ENCODE peak calls at places on chromosomes 5 and 9, in four cellular contexts. L is heart right ventricle, G is coronary artery, Q is mesothelial cell of epicardium. F is an unnamed sample.

GRCh38 chr9:98720402-98720801 is 11.7 kb upstream of the GABBR2 start:
- DNase-seq in L (no peak), G (no peak), Q (no peak), F (no peak)

GRCh38 chr9:118609355-118610044 is 759.7 kb downstream of the BRINP1 start:
- DNase-seq in L (no peak), G (no peak), Q (no peak), F (no peak)

GRCh38 chr9:132042324-132042723 is 37.3 kb downstream of the MED27 start:
- DNase-seq in L (no peak), G (no peak), Q (no peak), F (no peak)

GRCh38 chr5:172659909-172660628 is 19.0 kb downstream of the NEURL1B start:
- DNase-seq in L (peak), G (peak), Q (peak), F (peak)

GRCh38 chr9:4106744-4107143 is 193.1 kb downstream of the GLIS3 start:
- DNase-seq in L (no peak), G (no peak), Q (no peak), F (no peak)

GRCh38 chr5:115816226-115817042 is at the start of gene CDO1:
- DNase-seq in L (peak), G (no peak), Q (peak), F (peak)

GRCh38 chr5:50768650-50769049 is 102.2 kb downstream of the PARP8 start:
- DNase-seq in L (no peak), G (no peak), Q (no peak), F (no peak)

GRCh38 chr5:79560774-79561524 is 47.0 kb upstream of the HOMER1 start:
- DNase-seq in L (no peak), G (no peak), Q (no peak), F (peak)

GRCh38 chr5:74135033-74135432 is 505.5 kb downstream of the ENC1 start:
- DNase-seq in L (no peak), G (no peak), Q (no peak), F (no peak)

GRCh38 chr5:168776023-168776422 is 196.9 kb upstream of the PANK3 start:
- DNase-seq in L (no peak), G (no peak), Q (no peak), F (no peak)

GRCh38 chr9:107866912-107867311 is 377.3 kb upstream of the KLF4 start:
- DNase-seq in L (no peak), G (no peak), Q (no peak), F (no peak)

GRCh38 chr9:134933076-134933659 is 15.5 kb upstream of the FCN1 start:
- DNase-seq in L (no peak), G (no peak), Q (no peak), F (no peak)

GRCh38 chr5:133754575-133755169 is 142.3 kb upstream of the FSTL4 start:
- DNase-seq in L (no peak), G (peak), Q (peak), F (peak)

GRCh38 chr5:38404667-38405276 is 146.4 kb downstream of the EGFLAM start:
- DNase-seq in L (no peak), G (no peak), Q (no peak), F (no peak)
- TF ChIP-seq CTCF in L (peak), G (no peak), Q (no peak), F (peak)

GRCh38 chr5:1029270-1029944 is 20.8 kb downstream of the NKD2 start:
- DNase-seq in L (no peak), G (no peak), Q (no peak), F (no peak)
- TF ChIP-seq CTCF in L (no peak), G (no peak), Q (no peak), F (no peak)

DNA sequence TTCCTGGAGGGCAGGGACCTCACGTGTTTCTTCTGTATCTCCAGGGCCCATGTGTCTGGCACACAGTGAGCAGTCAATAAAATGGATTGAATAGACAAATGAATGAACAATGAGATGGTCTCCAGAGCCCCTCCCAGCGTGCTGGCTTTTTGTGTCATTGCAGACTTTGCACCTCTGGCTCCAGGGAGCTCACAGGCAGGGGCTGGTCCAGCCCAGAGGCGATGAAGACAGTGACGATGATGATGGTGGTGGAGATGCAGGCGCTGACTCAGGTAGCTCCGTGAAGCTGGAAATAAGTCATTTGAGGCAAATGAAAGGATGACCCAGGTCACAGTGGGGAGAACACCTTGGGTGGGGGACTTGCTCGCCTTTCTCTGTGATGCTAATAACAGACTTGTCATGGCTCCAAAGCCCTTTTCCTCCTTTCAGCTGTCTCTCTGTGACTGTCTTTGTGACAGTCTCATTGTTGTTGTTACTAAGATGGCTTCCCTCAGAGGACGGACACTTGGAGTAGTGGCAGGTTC is 30.4 kb upstream of the FABP6 start:
- DNase-seq in L (no peak), G (no peak), Q (no peak), F (no peak)
- TF ChIP-seq CTCF in L (no peak), G (no peak), Q (no peak), F (no peak)

GRCh38 chr9:101791938-101792337 is 53.5 kb upstream of the GRIN3A start:
- DNase-seq in L (no peak), G (no peak), Q (peak), F (no peak)
- TF ChIP-seq CTCF in L (peak), G (no peak), Q (no peak), F (peak)

DNA sequence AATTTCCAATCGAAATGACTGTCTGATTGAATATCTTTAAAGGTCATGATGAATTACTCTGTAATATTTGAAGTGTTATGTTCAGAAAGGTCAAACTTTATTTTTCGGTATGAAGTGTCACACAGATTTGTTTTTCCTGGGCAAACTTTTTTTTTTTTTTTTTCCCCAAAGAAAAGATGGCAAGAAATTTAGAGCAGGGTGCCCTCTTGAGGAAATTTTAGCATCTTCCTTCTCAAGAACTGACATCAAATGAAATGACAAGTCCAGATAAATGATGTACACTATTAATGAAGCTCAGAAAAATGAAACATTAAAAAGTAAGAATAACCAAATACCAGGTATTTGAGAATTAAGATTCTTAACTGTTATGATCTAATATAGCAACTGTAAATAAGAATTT is 123.6 kb downstream of the INVS start:
- DNase-seq in L (no peak), G (no peak), Q (no peak), F (no peak)
- TF ChIP-seq CTCF in L (peak), G (peak), Q (no peak), F (peak)

GRCh38 chr9:22008662-22009562 is at the start of gene CDKN2B:
- DNase-seq in L (peak), G (peak), Q (peak), F (peak)

GRCh38 chr9:22002038-22002437 is 7.1 kb downstream of the CDKN2B start:
- DNase-seq in L (no peak), G (no peak), Q (no peak), F (no peak)

GRCh38 chr9:22005700-22006605 is 3.2 kb downstream of the CDKN2B start:
- DNase-seq in L (no peak), G (no peak), Q (no peak), F (peak)

GRCh38 chr9:22009563-22009867 is 410 bp upstream of the CDKN2B start:
- DNase-seq in L (no peak), G (no peak), Q (no peak), F (no peak)

DNA sequence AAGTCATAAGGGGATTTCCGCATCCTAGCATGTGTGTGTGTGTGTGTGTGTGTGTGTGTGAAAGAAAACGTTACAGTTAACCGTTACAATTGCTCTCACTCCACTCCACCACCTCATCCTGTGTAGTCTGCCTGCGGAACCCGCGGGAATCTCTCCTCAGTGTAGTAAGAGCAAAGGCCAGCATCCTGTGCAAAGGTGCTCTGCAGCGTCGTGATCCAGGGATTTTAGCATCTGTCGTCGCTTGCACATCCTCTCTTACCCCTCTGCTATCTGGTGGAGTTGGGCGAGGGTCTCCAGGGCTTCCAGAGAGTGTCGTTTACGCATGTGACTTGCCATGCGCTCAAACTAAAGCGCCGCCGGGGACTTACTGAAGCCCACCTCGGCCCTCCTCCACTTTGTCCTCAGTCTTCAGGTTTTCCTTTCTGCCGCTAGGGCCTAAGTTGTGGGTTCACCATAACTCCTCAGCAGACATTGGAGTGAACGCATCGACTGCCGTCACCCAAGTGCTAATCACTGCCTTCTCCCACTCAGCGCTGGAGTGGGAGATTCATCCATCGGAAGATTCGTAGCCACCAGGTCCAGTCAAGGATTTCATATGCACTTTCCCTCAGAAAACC is 3.9 kb downstream of the CDKN2B start:
- DNase-seq in L (no peak), G (no peak), Q (no peak), F (no peak)
- TF ChIP-seq CTCF in L (no peak), G (no peak), Q (no peak), F (no peak)

GRCh38 chr5:91386120-91386519 is 3.0 kb upstream of the ARRDC3 start:
- DNase-seq in L (no peak), G (no peak), Q (no peak), F (no peak)

GRCh38 chr5:91382530-91383026 is 539 bp downstream of the ARRDC3 start:
- DNase-seq in L (peak), G (no peak), Q (no peak), F (no peak)

GRCh38 chr5:91383027-91383955 is at the start of gene ARRDC3:
- DNase-seq in L (peak), G (peak), Q (peak), F (peak)

GRCh38 chr5:91383956-91384300 is 811 bp upstream of the ARRDC3 start:
- DNase-seq in L (peak), G (no peak), Q (no peak), F (no peak)

DNA sequence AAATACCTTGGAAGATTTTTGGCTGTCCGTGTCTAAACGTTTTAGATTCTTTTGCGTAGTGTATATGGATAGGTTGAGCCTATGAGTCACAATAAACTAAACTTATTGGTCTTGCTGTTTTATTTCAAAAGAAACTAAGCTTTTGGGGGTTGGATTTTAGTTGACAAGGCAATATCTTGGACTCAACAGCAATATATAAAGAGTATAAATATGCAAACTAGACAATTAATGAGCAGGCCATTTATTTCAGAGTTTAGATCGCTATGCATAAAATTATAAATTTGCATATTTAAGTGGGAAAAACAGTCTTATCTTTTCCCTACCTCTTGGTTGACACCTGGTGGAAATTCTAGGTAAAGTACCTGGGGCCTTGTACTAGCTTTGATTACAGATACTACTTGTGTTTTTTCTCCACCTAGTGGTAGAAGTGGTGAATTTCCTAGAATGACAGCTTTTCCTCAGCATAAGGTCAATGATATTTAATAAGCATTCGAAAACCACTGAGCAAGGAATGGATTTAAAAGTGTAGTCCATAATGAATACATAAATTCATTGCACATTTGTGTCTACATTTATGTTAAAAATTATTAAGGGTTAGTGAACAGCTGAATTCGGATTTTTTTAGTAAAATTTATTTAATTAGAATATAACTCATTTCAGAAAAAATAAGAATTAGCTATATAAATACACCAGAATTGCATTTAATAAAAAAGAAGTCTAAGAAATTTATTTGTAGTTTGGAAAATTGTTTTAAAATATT is 1.7 kb upstream of the ARRDC3 start:
- DNase-seq in L (peak), G (no peak), Q (no peak), F (no peak)
- TF ChIP-seq CTCF in L (peak), G (peak), Q (peak), F (peak)